ENCODE peak calls at places on chromosomes 6 and 20, in six cellular contexts. One of them, this sample, is unnamed.

GRCh38 chr6:51535327-51535726 is 552.1 kb downstream of the PKHD1 start:
- DNase-seq in hepatocyte: no peak
- DNase-seq in CD4-positive, alpha-beta T cell: no peak
- DNase-seq in choroid plexus epithelial cell: no peak
- DNase-seq in mesothelial cell of epicardium: no peak
- DNase-seq in astrocyte of the spinal cord: no peak
- DNase-seq in this sample: no peak

GRCh38 chr20:16752901-16753300 is 4.7 kb downstream of the OTOR start:
- DNase-seq in CD4-positive, alpha-beta T cell: no peak
- DNase-seq in astrocyte of the spinal cord: no peak
- DNase-seq in choroid plexus epithelial cell: no peak
- DNase-seq in hepatocyte: no peak
- DNase-seq in mesothelial cell of epicardium: no peak
- DNase-seq in this sample: no peak

GRCh38 chr20:51650685-51651134 is 108.2 kb upstream of the NFATC2 start:
- DNase-seq in astrocyte of the spinal cord: peak
- DNase-seq in choroid plexus epithelial cell: peak
- DNase-seq in mesothelial cell of epicardium: no peak
- DNase-seq in hepatocyte: no peak
- DNase-seq in CD4-positive, alpha-beta T cell: no peak
- DNase-seq in this sample: peak

GRCh38 chr6:110864816-110865215 is 9.8 kb upstream of the AMD1 start:
- DNase-seq in astrocyte of the spinal cord: no peak
- DNase-seq in choroid plexus epithelial cell: no peak
- DNase-seq in CD4-positive, alpha-beta T cell: no peak
- DNase-seq in hepatocyte: no peak
- DNase-seq in mesothelial cell of epicardium: no peak
- DNase-seq in this sample: no peak

GRCh38 chr6:125104425-125104824 is 49.1 kb upstream of the TPD52L1 start:
- DNase-seq in mesothelial cell of epicardium: no peak
- DNase-seq in hepatocyte: no peak
- DNase-seq in choroid plexus epithelial cell: peak
- DNase-seq in astrocyte of the spinal cord: peak
- DNase-seq in CD4-positive, alpha-beta T cell: no peak
- DNase-seq in this sample: peak

GRCh38 chr20:19113343-19113930 is 99.0 kb upstream of the SLC24A3 start:
- DNase-seq in CD4-positive, alpha-beta T cell: no peak
- DNase-seq in mesothelial cell of epicardium: no peak
- DNase-seq in astrocyte of the spinal cord: no peak
- DNase-seq in hepatocyte: no peak
- DNase-seq in choroid plexus epithelial cell: no peak
- DNase-seq in this sample: no peak

GRCh38 chr6:9126845-9127560 is 691.7 kb upstream of the SLC35B3 start:
- DNase-seq in hepatocyte: peak
- DNase-seq in astrocyte of the spinal cord: peak
- DNase-seq in mesothelial cell of epicardium: no peak
- DNase-seq in CD4-positive, alpha-beta T cell: no peak
- DNase-seq in choroid plexus epithelial cell: peak
- DNase-seq in this sample: peak

GRCh38 chr6:155854787-155855186 is 399.1 kb upstream of the NOX3 start:
- DNase-seq in astrocyte of the spinal cord: no peak
- DNase-seq in hepatocyte: no peak
- DNase-seq in mesothelial cell of epicardium: no peak
- DNase-seq in choroid plexus epithelial cell: no peak
- DNase-seq in CD4-positive, alpha-beta T cell: no peak
- DNase-seq in this sample: no peak

GRCh38 chr6:13504611-13505344 is 17.4 kb upstream of the GFOD1 start:
- DNase-seq in astrocyte of the spinal cord: no peak
- DNase-seq in choroid plexus epithelial cell: no peak
- DNase-seq in hepatocyte: no peak
- DNase-seq in CD4-positive, alpha-beta T cell: no peak
- DNase-seq in mesothelial cell of epicardium: no peak
- DNase-seq in this sample: no peak

GRCh38 chr6:3455490-3456394 is 1.1 kb downstream of the SLC22A23 start:
- DNase-seq in CD4-positive, alpha-beta T cell: peak
- DNase-seq in choroid plexus epithelial cell: no peak
- DNase-seq in hepatocyte: peak
- DNase-seq in mesothelial cell of epicardium: peak
- DNase-seq in astrocyte of the spinal cord: no peak
- DNase-seq in this sample: peak
- TF ChIP-seq CTCF in CD4-positive, alpha-beta T cell: no peak
- TF ChIP-seq CTCF in choroid plexus epithelial cell: no peak
- TF ChIP-seq CTCF in hepatocyte: no peak
- TF ChIP-seq CTCF in mesothelial cell of epicardium: no peak
- TF ChIP-seq CTCF in astrocyte of the spinal cord: no peak
- TF ChIP-seq CTCF in this sample: no peak

GRCh38 chr6:135344526-135344925 is 153.0 kb downstream of the AHI1 start:
- DNase-seq in CD4-positive, alpha-beta T cell: no peak
- DNase-seq in choroid plexus epithelial cell: no peak
- DNase-seq in mesothelial cell of epicardium: no peak
- DNase-seq in hepatocyte: no peak
- DNase-seq in astrocyte of the spinal cord: no peak
- DNase-seq in this sample: no peak
- TF ChIP-seq CTCF in CD4-positive, alpha-beta T cell: no peak
- TF ChIP-seq CTCF in choroid plexus epithelial cell: no peak
- TF ChIP-seq CTCF in mesothelial cell of epicardium: no peak
- TF ChIP-seq CTCF in hepatocyte: no peak
- TF ChIP-seq CTCF in astrocyte of the spinal cord: no peak
- TF ChIP-seq CTCF in this sample: no peak

GRCh38 chr6:16876201-16876600 is 114.9 kb upstream of the ATXN1 start:
- DNase-seq in astrocyte of the spinal cord: no peak
- DNase-seq in CD4-positive, alpha-beta T cell: no peak
- DNase-seq in hepatocyte: no peak
- DNase-seq in choroid plexus epithelial cell: no peak
- DNase-seq in mesothelial cell of epicardium: no peak
- DNase-seq in this sample: no peak

GRCh38 chr6:16873698-16874097 is 112.4 kb upstream of the ATXN1 start:
- DNase-seq in choroid plexus epithelial cell: no peak
- DNase-seq in astrocyte of the spinal cord: no peak
- DNase-seq in CD4-positive, alpha-beta T cell: no peak
- DNase-seq in mesothelial cell of epicardium: no peak
- DNase-seq in hepatocyte: no peak
- DNase-seq in this sample: no peak

GRCh38 chr6:16868968-16869367 is 107.7 kb upstream of the ATXN1 start:
- DNase-seq in choroid plexus epithelial cell: no peak
- DNase-seq in hepatocyte: no peak
- DNase-seq in mesothelial cell of epicardium: no peak
- DNase-seq in CD4-positive, alpha-beta T cell: no peak
- DNase-seq in astrocyte of the spinal cord: no peak
- DNase-seq in this sample: no peak

GRCh38 chr6:16871047-16871446 is 109.8 kb upstream of the ATXN1 start:
- DNase-seq in choroid plexus epithelial cell: no peak
- DNase-seq in mesothelial cell of epicardium: no peak
- DNase-seq in CD4-positive, alpha-beta T cell: no peak
- DNase-seq in astrocyte of the spinal cord: no peak
- DNase-seq in hepatocyte: no peak
- DNase-seq in this sample: no peak

DNA sequence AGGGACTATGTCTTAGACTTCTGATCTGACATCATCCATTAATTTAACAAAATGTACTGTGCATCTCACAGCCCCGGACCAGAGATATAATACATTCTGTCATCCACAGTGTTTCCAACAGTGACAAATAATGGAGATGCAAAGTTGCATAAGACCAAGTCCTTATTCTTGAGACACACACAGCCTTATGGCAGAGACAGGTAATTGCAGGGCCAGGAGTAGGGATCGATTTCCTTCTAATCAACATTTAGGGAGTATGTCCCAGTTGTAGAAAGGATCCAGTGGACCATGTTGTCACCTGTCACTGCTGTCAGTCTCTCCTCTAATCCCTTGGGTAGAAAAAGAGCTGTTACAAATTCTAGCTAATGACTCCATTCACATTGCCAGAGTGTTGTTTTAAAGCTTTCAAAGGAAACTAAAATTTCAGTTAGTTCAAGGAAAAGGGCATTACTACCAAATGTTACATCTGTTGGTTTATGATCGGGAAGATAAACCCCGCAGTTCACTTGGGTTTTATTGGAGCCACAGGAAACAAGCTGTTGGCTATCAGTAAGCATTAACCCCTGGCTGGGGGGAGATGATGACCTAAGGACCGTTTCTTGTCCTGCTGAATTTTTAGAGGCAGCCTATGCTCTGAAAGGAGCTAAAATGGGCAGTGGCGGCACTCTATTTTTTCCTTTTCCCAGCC is 111.4 kb upstream of the ATXN1 start:
- DNase-seq in hepatocyte: no peak
- DNase-seq in mesothelial cell of epicardium: no peak
- DNase-seq in choroid plexus epithelial cell: no peak
- DNase-seq in CD4-positive, alpha-beta T cell: no peak
- DNase-seq in astrocyte of the spinal cord: no peak
- DNase-seq in this sample: peak
- TF ChIP-seq CTCF in hepatocyte: no peak
- TF ChIP-seq CTCF in mesothelial cell of epicardium: no peak
- TF ChIP-seq CTCF in choroid plexus epithelial cell: peak
- TF ChIP-seq CTCF in CD4-positive, alpha-beta T cell: no peak
- TF ChIP-seq CTCF in astrocyte of the spinal cord: no peak
- TF ChIP-seq CTCF in this sample: peak

GRCh38 chr6:136037885-136038460 is 186.5 kb downstream of the PDE7B start:
- DNase-seq in choroid plexus epithelial cell: peak
- DNase-seq in astrocyte of the spinal cord: peak
- DNase-seq in CD4-positive, alpha-beta T cell: no peak
- DNase-seq in hepatocyte: peak
- DNase-seq in mesothelial cell of epicardium: peak
- DNase-seq in this sample: peak
- TF ChIP-seq CTCF in choroid plexus epithelial cell: peak
- TF ChIP-seq CTCF in astrocyte of the spinal cord: peak
- TF ChIP-seq CTCF in CD4-positive, alpha-beta T cell: no peak
- TF ChIP-seq CTCF in hepatocyte: no peak
- TF ChIP-seq CTCF in mesothelial cell of epicardium: no peak
- TF ChIP-seq CTCF in this sample: peak

GRCh38 chr6:4930025-4930692 is 73.7 kb downstream of the RPP40 start:
- DNase-seq in mesothelial cell of epicardium: no peak
- DNase-seq in hepatocyte: no peak
- DNase-seq in choroid plexus epithelial cell: no peak
- DNase-seq in CD4-positive, alpha-beta T cell: no peak
- DNase-seq in astrocyte of the spinal cord: no peak
- DNase-seq in this sample: no peak

GRCh38 chr6:4931530-4932505 is 72.0 kb downstream of the RPP40 start:
- DNase-seq in mesothelial cell of epicardium: no peak
- DNase-seq in choroid plexus epithelial cell: no peak
- DNase-seq in astrocyte of the spinal cord: no peak
- DNase-seq in hepatocyte: peak
- DNase-seq in CD4-positive, alpha-beta T cell: no peak
- DNase-seq in this sample: peak

GRCh38 chr6:4932506-4932903 is 71.3 kb downstream of the RPP40 start:
- DNase-seq in astrocyte of the spinal cord: no peak
- DNase-seq in mesothelial cell of epicardium: no peak
- DNase-seq in CD4-positive, alpha-beta T cell: no peak
- DNase-seq in choroid plexus epithelial cell: no peak
- DNase-seq in hepatocyte: no peak
- DNase-seq in this sample: peak

GRCh38 chr6:4928426-4928825 is 75.4 kb downstream of the RPP40 start:
- DNase-seq in mesothelial cell of epicardium: no peak
- DNase-seq in astrocyte of the spinal cord: peak
- DNase-seq in choroid plexus epithelial cell: peak
- DNase-seq in hepatocyte: no peak
- DNase-seq in CD4-positive, alpha-beta T cell: no peak
- DNase-seq in this sample: no peak

GRCh38 chr6:4929319-4929718 is 74.5 kb downstream of the RPP40 start:
- DNase-seq in mesothelial cell of epicardium: no peak
- DNase-seq in hepatocyte: no peak
- DNase-seq in astrocyte of the spinal cord: no peak
- DNase-seq in choroid plexus epithelial cell: peak
- DNase-seq in CD4-positive, alpha-beta T cell: no peak
- DNase-seq in this sample: no peak
- TF ChIP-seq CTCF in mesothelial cell of epicardium: no peak
- TF ChIP-seq CTCF in hepatocyte: no peak
- TF ChIP-seq CTCF in astrocyte of the spinal cord: no peak
- TF ChIP-seq CTCF in choroid plexus epithelial cell: no peak
- TF ChIP-seq CTCF in CD4-positive, alpha-beta T cell: no peak
- TF ChIP-seq CTCF in this sample: no peak

DNA sequence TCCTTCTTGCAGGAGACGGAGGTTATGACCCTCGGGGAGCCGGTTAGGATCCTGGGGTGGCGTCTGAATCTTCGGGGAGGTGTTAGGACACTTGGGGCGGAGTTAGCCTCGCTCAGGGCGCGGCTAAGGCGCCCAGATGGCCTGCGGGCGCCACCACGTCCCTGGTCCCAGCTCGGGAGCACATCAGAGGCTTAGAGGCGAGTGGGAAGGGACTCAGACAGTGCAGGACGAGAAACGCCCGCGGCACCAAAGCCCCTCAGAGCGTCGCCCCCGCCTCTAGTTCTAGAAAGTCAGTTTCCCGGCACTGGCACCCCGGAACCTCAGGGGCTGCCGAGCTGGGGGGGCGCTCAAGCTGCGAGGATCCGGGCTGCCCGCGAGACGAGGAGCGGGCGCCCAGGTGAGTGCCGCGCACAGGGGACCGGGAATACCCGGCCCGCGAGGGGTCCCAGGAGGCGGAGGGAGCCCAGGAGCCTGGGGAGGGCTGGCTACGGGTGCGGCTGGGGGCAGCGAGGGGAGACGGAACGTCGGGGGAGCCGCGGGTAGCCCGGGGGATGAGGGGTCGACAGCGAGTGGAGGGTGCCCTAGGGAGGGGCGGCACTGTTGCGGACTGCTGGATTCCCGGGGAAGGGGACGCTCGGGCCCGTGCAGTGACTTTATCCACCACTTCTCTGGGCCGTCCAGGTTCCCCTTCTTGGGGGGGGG is at the start of gene HCK:
- DNase-seq in astrocyte of the spinal cord: no peak
- DNase-seq in mesothelial cell of epicardium: no peak
- DNase-seq in CD4-positive, alpha-beta T cell: no peak
- DNase-seq in hepatocyte: no peak
- DNase-seq in choroid plexus epithelial cell: no peak
- DNase-seq in this sample: no peak
- TF ChIP-seq CTCF in astrocyte of the spinal cord: no peak
- TF ChIP-seq CTCF in mesothelial cell of epicardium: no peak
- TF ChIP-seq CTCF in CD4-positive, alpha-beta T cell: no peak
- TF ChIP-seq CTCF in hepatocyte: no peak
- TF ChIP-seq CTCF in choroid plexus epithelial cell: no peak
- TF ChIP-seq CTCF in this sample: no peak